ENCODE peak calls at places on chromosomes 7 and 10, in six cellular contexts. B, M, R, W, O and X are unnamed samples.

GRCh38 chr10:119595715-119596515 is 849 bp downstream of the TIAL1 start:
- DNase-seq in B (peak), O (peak), W (no peak), R (peak), M (no peak), X (peak)

GRCh38 chr7:40824461-40824860 is 689.7 kb downstream of the SUGCT start:
- DNase-seq in R (no peak), M (no peak), O (no peak), W (no peak), B (no peak), X (no peak)

GRCh38 chr7:4707980-4708411 is 25.9 kb downstream of the FOXK1 start:
- DNase-seq in B (no peak), W (no peak), O (no peak), R (no peak), M (no peak), X (no peak)

GRCh38 chr7:69676247-69676646 is 78.0 kb downstream of the AUTS2 start:
- DNase-seq in B (no peak), W (no peak), M (no peak), R (no peak), O (no peak), X (no peak)

GRCh38 chr7:116224492-116225098 is 14.3 kb downstream of the TES start:
- DNase-seq in B (no peak), M (no peak), O (no peak), W (no peak), R (no peak), X (no peak)

GRCh38 chr10:7345717-7346116 is 65.1 kb downstream of the SFMBT2 start:
- DNase-seq in O (no peak), B (no peak), W (no peak), R (no peak), M (no peak), X (no peak)

GRCh38 chr7:91519241-91520200 is 255.3 kb downstream of the FZD1 start:
- DNase-seq in R (no peak), M (peak), O (no peak), B (peak), W (peak), X (peak)

GRCh38 chr10:12419279-12419847 is 70.0 kb downstream of the CAMK1D start:
- DNase-seq in O (peak), M (no peak), W (no peak), R (no peak), B (no peak), X (no peak)

GRCh38 chr10:33143160-33143728 is 185.2 kb upstream of the ITGB1 start:
- DNase-seq in W (no peak), R (no peak), O (peak), M (no peak), B (no peak), X (no peak)